ENCODE peak calls at places on chromosomes 3 and 15, in nine cellular contexts. R is GM12865; J is H9; F is T-cell; Y is astrocyte of the hippocampus; N is AG08396; L is activated CD8-positive, alpha-beta memory T cell treated with anti-CD3 and anti-CD28 coated beads for 24 hours; T is HL-60; K is cardiac septum. A is an unnamed sample.
A peak's percentile ranks its signal among the peaks of the same experiment; 100 is the strongest.

GRCh38 chr3:141266797-141267555 is 35.4 kb downstream of the PXYLP1 start:
- DNase-seq in F (peak; percentile 48), T (no peak), R (peak; percentile 45), J (no peak), K (no peak), L (peak; percentile 80), N (no peak), Y (no peak), A (no peak)

GRCh38 chr3:167936010-167936409 is 159.7 kb downstream of the GOLIM4 start:
- DNase-seq in Y (no peak), K (no peak), N (no peak), J (no peak), R (no peak), F (no peak), L (no peak), T (no peak), A (no peak)

GRCh38 chr15:72809329-72809728 is 25.8 kb upstream of the ADPGK start:
- DNase-seq in K (no peak), Y (no peak), R (no peak), F (peak; percentile 11), J (no peak), T (no peak), N (no peak), L (no peak), A (no peak)

GRCh38 chr3:142888484-142889262 is at the start of gene PCOLCE2:
- DNase-seq in F (no peak), T (peak; percentile 18), L (peak; percentile 66), Y (peak; percentile 70), J (peak; percentile 75), R (peak; percentile 13), N (peak; percentile 51), K (peak; percentile 80), A (no peak)

GRCh38 chr3:131047582-131047981 is 20.9 kb downstream of the NEK11 start:
- DNase-seq in T (no peak), F (no peak), J (peak; percentile 36), R (peak; percentile 24), L (no peak), N (no peak), Y (no peak), K (no peak), A (no peak)

GRCh38 chr15:32803631-32804030 is 85.8 kb downstream of the GREM1 start:
- DNase-seq in J (no peak), F (no peak), N (no peak), T (no peak), L (no peak), Y (no peak), R (no peak), K (no peak), A (no peak)

GRCh38 chr3:46127503-46127902 is 80.6 kb downstream of the CCR1 start:
- DNase-seq in L (no peak), T (peak; percentile 27), J (no peak), F (no peak), R (no peak), Y (peak; percentile 89), K (no peak), N (peak; percentile 52), A (no peak)

GRCh38 chr3:188003188-188004171 is 150.5 kb upstream of the LPP start:
- DNase-seq in R (no peak), K (no peak), L (no peak), T (no peak), Y (no peak), N (no peak), J (no peak), F (no peak), A (no peak)

GRCh38 chr15:82228750-82229149 is 33.8 kb downstream of the EFL1 start:
- DNase-seq in L (no peak), T (no peak), Y (no peak), R (no peak), N (no peak), J (no peak), F (no peak), K (no peak), A (no peak)

GRCh38 chr15:71052356-71052755 is 62.9 kb upstream of the THSD4 start:
- DNase-seq in J (no peak), K (no peak), L (no peak), N (peak; percentile 15), F (no peak), R (no peak), T (no peak), Y (no peak), A (no peak)

GRCh38 chr15:90618330-90619136 is 88.8 kb downstream of the CRTC3 start:
- DNase-seq in R (no peak), L (no peak), J (no peak), F (no peak), N (no peak), T (no peak), K (no peak), Y (no peak), A (no peak)

GRCh38 chr15:40436892-40437753 is 3.6 kb upstream of the BAHD1 start:
- DNase-seq in L (no peak), Y (no peak), F (no peak), R (no peak), K (no peak), T (no peak), N (no peak), J (no peak), A (no peak)

A was measured in gastrocnemius medialis.